ENCODE peak calls at places on chromosomes 13 and 19, in nine cellular contexts. X is neural crest cell; K is hippocampal formation; U is SW480; D is stimulated activated CD4-positive, alpha-beta T cell treated with anti-CD3 and anti-CD28 coated beads, Interleukin-2, amount 100 ng/mL, for 48 hours; S is activated CD4-positive, alpha-beta T cell treated with anti-CD3 and anti-CD28 coated beads, Interleukin-2, amount 10 ng/mL, durations not matched to agents 24 days and 14 days; L is C1 segment of cervical spinal cord; C is effector CD4-positive, alpha-beta T cell; P is EL. R is an unnamed sample.

GRCh38 chr19:4851551-4852290 is 15.7 kb downstream of the PLIN3 start:
- DNase-seq in X (peak), K (peak), U (no peak), D (peak), S (peak), L (no peak), C (peak), P (peak), R (no peak)

GRCh38 chr19:38018694-38019426 is 111.9 kb downstream of the SIPA1L3 start:
- DNase-seq in X (no peak), K (no peak), U (no peak), D (no peak), S (no peak), L (no peak), C (no peak), P (no peak), R (no peak)

GRCh38 chr13:41019027-41019487 is at the start of gene ELF1:
- DNase-seq in X (no peak), K (no peak), U (peak), D (no peak), S (peak), L (no peak), C (peak), P (peak), R (no peak)

GRCh38 chr19:7450243-7451223 is 38.3 kb downstream of the PEX11G start:
- DNase-seq in X (no peak), K (no peak), U (no peak), D (no peak), S (no peak), L (no peak), C (no peak), P (peak), R (no peak)

GRCh38 chr13:58134012-58134411 is 502.5 kb downstream of the PCDH17 start:
- DNase-seq in X (no peak), K (no peak), U (no peak), D (no peak), S (no peak), L (no peak), C (no peak), P (no peak), R (no peak)

GRCh38 chr13:30126903-30127428 is 180.4 kb downstream of the KATNAL1 start:
- DNase-seq in X (no peak), K (no peak), U (peak), D (no peak), S (no peak), L (no peak), C (no peak), P (peak), R (no peak)

GRCh38 chr19:2982983-2983350 is 5.6 kb downstream of the TLE6 start:
- DNase-seq in X (no peak), K (peak), U (no peak), D (no peak), S (no peak), L (peak), C (no peak), P (peak), R (peak)

GRCh38 chr19:31232220-31232619 is 117.0 kb downstream of the TSHZ3 start:
- DNase-seq in X (no peak), K (no peak), U (peak), D (no peak), S (no peak), L (no peak), C (no peak), P (no peak), R (no peak)

GRCh38 chr19:10193666-10194499 is 870 bp downstream of the DNMT1 start:
- DNase-seq in X (no peak), K (no peak), U (peak), D (peak), S (no peak), L (no peak), C (no peak), P (peak), R (no peak)

GRCh38 chr19:46101293-46101692 is 23.2 kb downstream of the IGFL3 start:
- DNase-seq in X (no peak), K (no peak), U (no peak), D (no peak), S (no peak), L (no peak), C (no peak), P (no peak), R (no peak)

GRCh38 chr13:30364133-30364532 is 56.8 kb upstream of the KATNAL1 start:
- DNase-seq in X (no peak), K (no peak), U (no peak), D (no peak), S (no peak), L (no peak), C (no peak), P (peak), R (no peak)